ENCODE peak calls at places on chromosomes 12 and 14, in ten cellular contexts. V, B, E, P, R, I, S, M, W and F are unnamed samples.

GRCh38 chr12:121992059-121992879 is 29.4 kb upstream of the BCL7A start:
- DNase-seq in V (no peak), B (peak; percentile 94), E (peak; percentile 95), P (peak; percentile 97), R (no peak), I (no peak), S (peak; percentile 97), M (no peak), W (no peak), F (peak; percentile 38)

GRCh38 chr14:68780358-68781160 is 12.3 kb downstream of the ZFP36L1 start:
- DNase-seq in V (peak; percentile 82), B (no peak), E (no peak), P (peak; percentile 79), R (no peak), I (no peak), S (peak; percentile 73), M (no peak), W (peak; percentile 68), F (peak; percentile 74)

GRCh38 chr12:30839643-30840190 is 85.0 kb upstream of the CAPRIN2 start:
- DNase-seq in V (no peak), B (no peak), E (no peak), P (no peak), R (no peak), I (no peak), S (no peak), M (no peak), W (no peak), F (no peak)

GRCh38 chr14:48970995-48971394 is 615.2 kb downstream of the RPS29 start:
- DNase-seq in V (no peak), B (no peak), E (peak; percentile 6), P (no peak), R (no peak), I (no peak), S (no peak), M (no peak), W (no peak), F (no peak)

GRCh38 chr12:132354982-132355680 is 25.7 kb upstream of the GALNT9 start:
- DNase-seq in V (no peak), B (no peak), E (no peak), P (no peak), R (no peak), I (no peak), S (no peak), M (no peak), W (no peak), F (no peak)

GRCh38 chr12:97637770-97638169 is 175.2 kb downstream of the RMST start:
- DNase-seq in V (no peak), B (no peak), E (no peak), P (no peak), R (no peak), I (no peak), S (peak; percentile 13), M (no peak), W (no peak), F (no peak)

GRCh38 chr12:132490481-132491348 is 764 bp downstream of the FBRSL1 start:
- DNase-seq in V (peak; percentile 25), B (no peak), E (no peak), P (peak; percentile 17), R (no peak), I (no peak), S (no peak), M (no peak), W (no peak), F (peak; percentile 73)

GRCh38 chr12:7091660-7092228 is 501 bp downstream of the C1R start:
- DNase-seq in V (no peak), B (no peak), E (no peak), P (peak; percentile 47), R (peak; percentile 7), I (no peak), S (no peak), M (no peak), W (peak; percentile 22), F (no peak)

DNA sequence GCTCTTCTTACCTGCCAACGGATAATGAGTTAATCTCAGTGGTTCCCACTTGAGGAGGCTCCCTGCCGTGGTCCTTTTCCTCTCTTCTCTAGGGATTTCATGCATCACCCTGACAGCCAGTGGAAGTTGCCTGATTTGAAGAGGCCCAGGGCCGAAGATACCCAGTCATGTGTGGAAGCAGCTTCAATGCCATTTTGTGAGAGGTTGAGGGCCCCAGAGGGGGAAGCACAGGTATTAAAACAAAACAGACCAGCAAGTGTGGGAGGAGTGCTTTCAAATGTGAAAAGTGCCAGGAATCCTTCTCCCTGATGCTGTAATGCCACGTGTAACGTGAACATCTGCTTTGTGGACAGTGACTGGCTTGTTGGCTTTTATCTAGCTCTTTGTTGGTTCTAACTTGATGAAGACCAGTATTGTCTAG is 1.5 kb downstream of the TCP11L2 start:
- DNase-seq in V (no peak), B (no peak), E (no peak), P (no peak), R (no peak), I (no peak), S (no peak), M (no peak), W (no peak), F (peak; percentile 24)
- H3K4me3 ChIP-seq in V (peak overlapping the region; percentile 11), B (peak overlapping the region; percentile 89), E (no peak overlapping the region), P (peak overlapping the region; percentile 97), R (peak overlapping the region; percentile 97), I (peak overlapping the region; percentile 78), S (no peak overlapping the region), M (no peak overlapping the region), W (peak overlapping the region; percentile 77), F (peak overlapping the region; percentile 83)

DNA sequence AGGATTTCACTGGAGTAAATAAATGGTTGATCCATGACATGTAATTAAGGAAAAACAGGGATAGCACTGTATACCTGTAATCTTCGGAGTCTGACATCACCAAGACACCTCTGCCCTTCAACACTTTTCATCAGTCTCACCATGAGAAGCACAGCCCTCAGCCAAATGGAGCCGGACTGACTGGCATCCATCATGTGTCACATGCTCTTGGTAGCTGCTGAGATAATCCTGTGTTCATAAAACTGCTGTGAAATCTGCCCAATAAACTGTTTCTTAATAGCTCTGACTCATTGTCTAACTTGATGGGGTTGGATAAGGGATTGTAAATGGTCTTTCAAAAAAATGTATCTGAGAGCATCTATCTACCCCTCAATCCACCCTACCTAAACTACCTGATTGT is 33.6 kb downstream of the KCNH5 start:
- DNase-seq in V (no peak), B (no peak), E (no peak), P (no peak), R (no peak), I (no peak), S (no peak), M (no peak), W (no peak), F (peak; percentile 51)
- H3K4me3 ChIP-seq in V (no peak overlapping the region), B (no peak overlapping the region), E (no peak overlapping the region), P (no peak overlapping the region), R (no peak overlapping the region), I (no peak overlapping the region), S (no peak overlapping the region), M (no peak overlapping the region), W (no peak overlapping the region), F (no peak overlapping the region)

GRCh38 chr14:71554323-71554722 is 377.9 kb upstream of the RGS6 start:
- DNase-seq in V (peak; percentile 25), B (no peak), E (no peak), P (no peak), R (no peak), I (no peak), S (no peak), M (no peak), W (no peak), F (no peak)

GRCh38 chr14:71553779-71554178 is 378.4 kb upstream of the RGS6 start:
- DNase-seq in V (peak; percentile 49), B (no peak), E (no peak), P (no peak), R (no peak), I (no peak), S (no peak), M (no peak), W (no peak), F (no peak)

GRCh38 chr14:71556730-71557129 is 375.5 kb upstream of the RGS6 start:
- DNase-seq in V (peak; percentile 26), B (no peak), E (no peak), P (no peak), R (no peak), I (no peak), S (no peak), M (no peak), W (no peak), F (no peak)

GRCh38 chr14:71555654-71556559 is 376.3 kb upstream of the RGS6 start:
- DNase-seq in V (peak; percentile 71), B (no peak), E (no peak), P (peak; percentile 40), R (no peak), I (peak; percentile 27), S (no peak), M (no peak), W (peak; percentile 39), F (peak; percentile 36)

GRCh38 chr14:71554959-71555612 is 377.1 kb upstream of the RGS6 start:
- DNase-seq in V (peak; percentile 3), B (no peak), E (no peak), P (no peak), R (no peak), I (no peak), S (no peak), M (no peak), W (no peak), F (no peak)
- H3K4me3 ChIP-seq in V (no peak overlapping the region), B (no peak overlapping the region), E (no peak overlapping the region), P (no peak overlapping the region), R (no peak overlapping the region), I (peak overlapping the region; percentile 35), S (no peak overlapping the region), M (no peak overlapping the region), W (no peak overlapping the region), F (no peak overlapping the region)

DNA sequence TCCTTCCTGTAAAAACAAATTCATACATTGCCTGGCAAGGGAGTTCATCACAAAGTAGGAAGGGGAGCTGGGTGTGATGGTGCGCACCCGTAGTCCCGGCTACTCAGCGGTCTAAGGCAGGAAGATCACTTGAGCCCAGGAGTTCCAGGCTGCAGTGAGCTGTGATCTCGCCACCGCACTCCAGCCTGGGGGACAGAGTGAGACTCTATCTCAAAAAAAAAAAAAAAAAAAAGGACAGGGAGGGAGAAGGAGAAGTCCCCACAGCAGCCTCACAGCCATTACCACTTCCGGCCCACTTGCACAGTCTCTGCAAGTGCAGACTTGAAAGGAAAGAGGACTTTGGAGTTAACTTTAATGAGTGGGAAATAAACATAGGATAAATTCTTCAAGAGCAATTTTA is 121.0 kb downstream of the FBXL14 start:
- DNase-seq in V (peak; percentile 5), B (no peak), E (no peak), P (no peak), R (no peak), I (peak; percentile 5), S (no peak), M (no peak), W (peak; percentile 29), F (no peak)
- H3K4me3 ChIP-seq in V (no peak overlapping the region), B (no peak overlapping the region), E (no peak overlapping the region), P (no peak overlapping the region), R (no peak overlapping the region), I (no peak overlapping the region), S (no peak overlapping the region), M (no peak overlapping the region), W (no peak overlapping the region), F (no peak overlapping the region)

DNA sequence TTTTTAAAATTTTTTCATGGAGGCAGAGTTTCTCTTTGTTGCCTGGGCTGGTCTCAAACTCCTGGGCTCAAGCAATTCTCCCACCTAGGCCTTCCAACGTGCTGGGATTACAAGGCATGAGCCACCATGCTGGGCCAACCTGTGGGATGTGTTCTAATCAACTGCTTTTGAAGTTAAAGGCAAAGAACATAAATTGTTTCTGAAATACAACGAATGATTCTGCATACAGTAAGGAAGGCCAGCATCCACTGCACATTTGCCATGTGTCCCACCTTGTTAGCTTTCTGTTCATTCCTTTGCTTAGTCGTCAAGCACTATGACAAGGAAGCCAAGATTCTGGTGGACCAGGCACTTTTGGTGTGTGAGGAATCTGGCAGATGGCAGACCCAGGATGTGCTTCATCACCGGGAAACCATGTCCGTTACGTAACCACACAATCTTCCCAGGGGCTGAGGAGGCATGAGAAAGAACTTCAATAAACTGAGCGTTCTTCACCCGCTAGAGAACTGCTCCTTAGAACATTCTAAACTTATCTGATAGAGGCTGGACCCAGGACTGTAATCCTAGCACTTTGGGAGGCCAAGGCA is 24.5 kb downstream of the MOK start:
- DNase-seq in V (no peak), B (peak; percentile 93), E (peak; percentile 98), P (peak; percentile 97), R (no peak), I (no peak), S (peak; percentile 96), M (no peak), W (no peak), F (no peak)
- H3K4me3 ChIP-seq in V (no peak overlapping the region), B (no peak overlapping the region), E (no peak overlapping the region), P (no peak overlapping the region), R (no peak overlapping the region), I (no peak overlapping the region), S (no peak overlapping the region), M (no peak overlapping the region), W (no peak overlapping the region), F (no peak overlapping the region)